ENCODE peak calls at places on chromosomes 1 and 21, in four cellular contexts. C is IMR-90, E is H9, V is H1. W is an unnamed sample.

GRCh38 chr1:87325982-87326738 is 2.5 kb upstream of the LMO4 start:
- DNase-seq in C (peak), E (peak), V (no peak), W (peak)

GRCh38 chr1:93114403-93114802 is 35.3 kb downstream of the MTF2 start:
- DNase-seq in C (peak), E (no peak), V (no peak), W (no peak)

GRCh38 chr1:45892068-45892785 is 88.8 kb downstream of the MAST2 start:
- DNase-seq in C (peak), E (no peak), V (no peak), W (no peak)

GRCh38 chr1:108327534-108328462 is 83.9 kb upstream of the NBPF4 start:
- DNase-seq in C (no peak), E (peak), V (peak), W (peak)

GRCh38 chr1:119125874-119126273 is 14.6 kb downstream of the WARS2 start:
- DNase-seq in C (no peak), E (no peak), V (no peak), W (no peak)

GRCh38 chr1:82377201-82377884 is 576.6 kb downstream of the ADGRL2 start:
- DNase-seq in C (no peak), E (no peak), V (no peak), W (peak)

GRCh38 chr1:244322791-244323521 is 128.8 kb downstream of the ADSS2 start:
- DNase-seq in C (peak), E (peak), V (no peak), W (peak)

GRCh38 chr1:27341525-27342252 is at the start of gene SYTL1:
- DNase-seq in C (peak), E (peak), V (no peak), W (peak)

GRCh38 chr21:44534688-44535087 is 5.3 kb downstream of the KRTAP10-1 start:
- DNase-seq in C (no peak), E (no peak), V (no peak), W (no peak)

GRCh38 chr1:98988906-98989603 is 15.6 kb downstream of the PLPPR5 start:
- DNase-seq in C (peak), E (no peak), V (no peak), W (no peak)

GRCh38 chr1:53544731-53545515 is 85.7 kb downstream of the DMRTB1 start:
- DNase-seq in C (no peak), E (no peak), V (no peak), W (no peak)

GRCh38 chr1:207091185-207091906 is 2.7 kb downstream of the C4BPB start:
- DNase-seq in C (no peak), E (no peak), V (no peak), W (no peak)

GRCh38 chr1:31437433-31438037 is 24.5 kb downstream of the SERINC2 start:
- DNase-seq in C (no peak), E (peak), V (no peak), W (no peak)

GRCh38 chr1:861714-862113 is 62.0 kb upstream of the SAMD11 start:
- DNase-seq in C (no peak), E (no peak), V (no peak), W (no peak)

DNA sequence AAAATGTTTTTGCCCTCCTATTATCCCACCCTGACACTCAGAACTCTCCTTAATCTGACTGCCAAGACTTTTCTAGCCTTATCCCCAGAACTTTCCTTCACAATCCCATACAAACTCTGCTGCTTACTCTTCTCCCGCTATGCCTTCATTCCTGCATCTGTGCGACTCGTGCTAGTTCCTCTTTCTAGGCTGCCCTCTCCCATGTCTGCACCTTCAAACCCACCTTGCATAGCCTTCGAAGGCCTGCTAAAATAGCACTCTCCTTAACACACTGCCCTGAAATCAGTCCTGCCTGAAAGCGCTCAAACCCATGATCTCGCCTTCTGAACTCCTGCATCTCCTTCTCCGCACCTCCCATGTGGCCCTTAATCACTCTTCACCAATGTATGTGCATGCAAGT is 2.5 kb upstream of the NCF2 start:
- DNase-seq in C (no peak), E (no peak), V (no peak), W (no peak)
- H4K5ac ChIP-seq in C (no peak), E (no peak), V (no peak), W (no peak)

DNA sequence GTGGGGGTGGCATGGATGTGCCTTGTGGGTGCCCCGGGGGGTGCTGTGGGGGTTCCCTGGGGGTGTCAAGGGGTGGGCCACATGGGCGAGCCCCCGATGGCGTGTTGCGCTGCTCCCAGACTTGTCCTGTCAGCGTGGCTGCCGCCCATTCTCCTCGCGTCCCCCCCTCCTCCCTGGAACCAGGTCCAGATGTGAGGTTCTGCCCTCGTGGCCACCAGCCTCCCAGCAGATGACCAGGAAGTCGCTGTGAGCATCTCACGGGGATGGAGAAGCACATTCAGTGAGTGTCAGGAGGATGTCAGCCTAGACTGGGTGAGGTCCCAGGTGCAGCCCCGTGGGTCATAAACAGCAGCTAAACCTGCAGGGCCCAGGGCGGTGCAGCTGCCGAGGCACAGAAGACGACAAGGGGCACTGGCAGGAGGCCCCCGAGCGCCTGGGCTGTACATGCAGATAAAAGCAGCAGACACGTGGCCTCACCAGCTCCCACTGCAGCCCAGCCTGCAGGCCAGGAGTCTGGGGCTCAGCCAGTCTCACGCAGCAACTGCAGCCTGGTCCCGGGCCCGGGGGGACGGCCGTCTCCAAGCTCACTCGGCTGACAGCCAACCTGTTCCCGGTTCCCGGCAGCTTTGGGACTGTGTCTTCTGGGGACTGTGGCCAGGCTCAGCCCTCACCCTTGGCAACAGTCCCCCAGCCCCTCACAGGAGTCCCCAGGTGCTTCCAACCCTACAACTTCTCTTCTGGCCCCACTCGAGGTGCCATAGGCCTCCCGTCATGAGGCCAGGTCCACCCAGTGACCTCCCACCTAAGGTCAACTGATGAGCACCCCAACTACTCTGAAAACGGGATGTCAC is 17.5 kb upstream of the COL6A2 start:
- DNase-seq in C (no peak), E (peak), V (no peak), W (no peak)
- H3K23ac ChIP-seq in C (no peak), E (no peak), V (no peak), W (no peak)

GRCh38 chr1:37778654-37779053 is 13.7 kb upstream of the EPHA10 start:
- DNase-seq in C (no peak), E (no peak), V (no peak), W (no peak)

GRCh38 chr1:37776946-37777516 is 12.1 kb upstream of the EPHA10 start:
- DNase-seq in C (no peak), E (no peak), V (no peak), W (no peak)

DNA sequence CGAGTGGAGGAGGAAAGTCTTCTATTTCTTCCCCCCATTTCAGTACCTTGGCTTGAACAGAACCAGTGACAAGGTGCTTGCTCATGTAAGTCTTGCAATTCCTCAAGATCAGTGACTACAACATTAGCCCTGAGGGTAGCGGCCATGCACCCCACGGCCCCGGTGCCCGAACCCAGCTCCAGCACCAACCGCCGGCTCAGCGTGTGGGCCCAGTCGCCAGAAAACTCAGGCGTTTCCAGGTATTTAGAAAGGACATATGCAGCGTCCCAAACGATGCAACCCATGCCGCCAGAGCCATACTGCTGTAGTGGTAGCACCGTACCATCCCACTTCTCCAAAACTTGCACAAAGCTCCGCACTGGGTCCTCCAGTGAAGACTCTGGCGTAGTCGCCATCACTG is 11.2 kb upstream of the MANEAL start:
- DNase-seq in C (no peak), E (no peak), V (no peak), W (no peak)
- H4K5ac ChIP-seq in C (no peak), E (no peak), V (no peak), W (no peak)

GRCh38 chr1:2337081-2337480 is 54.3 kb downstream of the MORN1 start:
- DNase-seq in C (no peak), E (no peak), V (no peak), W (no peak)

GRCh38 chr1:2336499-2336898 is 54.9 kb downstream of the MORN1 start:
- DNase-seq in C (no peak), E (no peak), V (no peak), W (no peak)

GRCh38 chr1:2334366-2334765 is 57.0 kb downstream of the MORN1 start:
- DNase-seq in C (no peak), E (no peak), V (no peak), W (no peak)

GRCh38 chr1:2334883-2335534 is 56.3 kb downstream of the MORN1 start:
- DNase-seq in C (no peak), E (no peak), V (no peak), W (no peak)

DNA sequence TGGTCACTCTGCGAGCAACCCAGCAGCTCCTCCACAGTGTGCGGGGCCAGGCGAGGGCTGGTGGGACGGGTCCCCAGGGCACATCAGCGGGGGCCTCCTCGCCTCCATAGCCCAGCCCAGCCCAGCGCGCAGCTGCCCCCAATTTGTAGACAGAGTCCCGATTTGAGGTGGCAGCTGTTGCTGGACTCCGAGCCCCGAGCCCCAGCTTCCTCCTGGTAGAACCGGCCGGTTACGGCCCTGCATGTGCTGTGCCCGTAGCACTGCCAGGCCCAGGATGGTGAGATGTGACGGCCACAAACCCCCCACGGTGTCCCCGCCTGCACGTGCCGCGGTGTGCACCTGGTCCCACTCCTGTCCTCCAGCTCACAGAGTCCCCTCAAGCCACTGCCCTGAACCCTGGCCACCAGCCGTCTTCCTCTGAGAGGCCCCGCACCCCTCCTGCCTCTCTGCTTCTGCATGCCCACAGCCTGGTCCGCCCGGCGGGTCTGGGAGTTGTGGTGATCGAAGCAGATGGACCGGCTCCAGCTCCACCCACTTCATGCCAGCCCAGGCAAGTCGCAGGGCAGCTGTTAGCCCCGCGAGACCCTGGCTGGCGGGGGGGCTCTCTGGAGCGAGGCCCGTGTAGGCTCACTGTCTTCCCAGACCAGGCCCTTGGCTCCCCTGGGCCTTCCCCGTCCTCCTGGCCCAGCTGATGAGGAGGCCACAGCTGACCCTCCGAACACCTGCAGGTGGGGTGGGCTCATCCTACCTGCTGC is 55.5 kb downstream of the MORN1 start:
- DNase-seq in C (no peak), E (no peak), V (no peak), W (no peak)
- H3K23ac ChIP-seq in C (no peak), E (no peak), V (no peak), W (no peak)

GRCh38 chr1:19635646-19636045 is 8.5 kb upstream of the NBL1 start:
- DNase-seq in C (peak), E (no peak), V (no peak), W (no peak)
- H4K5ac ChIP-seq in C (no peak), E (no peak), V (no peak), W (no peak)

GRCh38 chr1:112783059-112783458 is 67.9 kb upstream of the PPM1J start:
- DNase-seq in C (no peak), E (no peak), V (no peak), W (no peak)

GRCh38 chr1:112776688-112777087 is 61.6 kb upstream of the PPM1J start:
- DNase-seq in C (no peak), E (no peak), V (no peak), W (no peak)

GRCh38 chr1:112772781-112773180 is 57.6 kb upstream of the PPM1J start:
- DNase-seq in C (no peak), E (no peak), V (no peak), W (no peak)

GRCh38 chr1:112778136-112778535 is 63.0 kb upstream of the PPM1J start:
- DNase-seq in C (no peak), E (no peak), V (no peak), W (no peak)
- H3K23ac ChIP-seq in C (no peak), E (no peak), V (no peak), W (no peak)

GRCh38 chr1:184965889-184966860 is 8.1 kb downstream of the NIBAN1 start:
- DNase-seq in C (no peak), E (no peak), V (no peak), W (no peak)
- H4K5ac ChIP-seq in C (no peak), E (no peak), V (no peak), W (no peak)

GRCh38 chr1:3472906-3473305 is 18.4 kb downstream of the ARHGEF16 start:
- DNase-seq in C (no peak), E (no peak), V (no peak), W (no peak)
- H3K23ac ChIP-seq in C (no peak), E (no peak), V (no peak), W (no peak)